ENCODE peak calls at places on chromosome 10, in nine cellular contexts. C, Z, F, W, D, M, V, P and E are unnamed samples. For H3K36me3, the result is how much of the 10 kb centered on the place peaks cover.

GRCh38 chr10:11345224-11346054 is 266.0 kb downstream of the USP6NL start:
- DNase-seq in C (peak), Z (no peak), F (peak), W (no peak), D (peak), M (no peak), V (peak), P (no peak), E (peak)

GRCh38 chr10:21926949-21927348 is 76.6 kb downstream of the DNAJC1 start:
- DNase-seq in C (no peak), Z (peak), F (peak), W (no peak), D (peak), M (no peak), V (no peak), P (no peak), E (no peak)

GRCh38 chr10:1382711-1383110 is 326.5 kb downstream of the WDR37 start:
- DNase-seq in C (no peak), Z (no peak), F (no peak), W (peak), D (no peak), M (peak), V (peak), P (no peak), E (no peak)

GRCh38 chr10:113970641-113971040 is 73.0 kb upstream of the ADRB1 start:
- DNase-seq in C (no peak), Z (no peak), F (no peak), W (no peak), D (no peak), M (no peak), V (no peak), P (no peak), E (no peak)

GRCh38 chr10:37701781-37702493 is 155.5 kb downstream of the ZNF248 start:
- DNase-seq in C (no peak), Z (no peak), F (no peak), W (no peak), D (no peak), M (no peak), V (no peak), P (no peak), E (no peak)

GRCh38 chr10:61836888-61837747 is 64.4 kb upstream of the ARID5B start:
- DNase-seq in C (peak), Z (no peak), F (peak), W (no peak), D (no peak), M (no peak), V (no peak), P (no peak), E (no peak)

GRCh38 chr10:124250506-124250905 is 157.1 kb upstream of the CHST15 start:
- DNase-seq in C (no peak), Z (no peak), F (no peak), W (no peak), D (no peak), M (no peak), V (no peak), P (no peak), E (no peak)

GRCh38 chr10:100761191-100761590 is 15.8 kb downstream of the PAX2 start:
- DNase-seq in C (no peak), Z (no peak), F (no peak), W (no peak), D (no peak), M (no peak), V (no peak), P (no peak), E (no peak)

GRCh38 chr10:95906675-95907453 is 911 bp upstream of the CC2D2B start:
- DNase-seq in C (peak), Z (peak), F (peak), W (no peak), D (peak), M (peak), V (peak), P (peak), E (peak)

GRCh38 chr10:114629083-114629823 is 28.8 kb downstream of the ABLIM1 start:
- DNase-seq in C (no peak), Z (no peak), F (no peak), W (no peak), D (no peak), M (no peak), V (no peak), P (no peak), E (no peak)

GRCh38 chr10:84177541-84178386 is 4.2 kb downstream of the GPR15LG start:
- DNase-seq in C (no peak), Z (no peak), F (no peak), W (no peak), D (no peak), M (no peak), V (peak), P (no peak), E (no peak)

GRCh38 chr10:111360260-111360925 is 283.6 kb downstream of the ADRA2A start:
- DNase-seq in C (peak), Z (no peak), F (peak), W (peak), D (peak), M (no peak), V (no peak), P (peak), E (no peak)

GRCh38 chr10:11885437-11886137 is 62.4 kb downstream of the PROSER2 start:
- DNase-seq in C (no peak), Z (no peak), F (no peak), W (no peak), D (no peak), M (no peak), V (no peak), P (no peak), E (no peak)

GRCh38 chr10:96495544-96495943 is 18.2 kb downstream of the TLL2 start:
- DNase-seq in C (no peak), Z (no peak), F (no peak), W (no peak), D (no peak), M (no peak), V (no peak), P (no peak), E (no peak)

GRCh38 chr10:113519616-113520015 is 33.2 kb upstream of the HABP2 start:
- DNase-seq in C (no peak), Z (no peak), F (no peak), W (no peak), D (no peak), M (no peak), V (no peak), P (no peak), E (no peak)

GRCh38 chr10:110868981-110869380 is 2.7 kb upstream of the PDCD4 start:
- DNase-seq in C (no peak), Z (no peak), F (no peak), W (no peak), D (no peak), M (no peak), V (peak), P (no peak), E (peak)

GRCh38 chr10:124906551-124907001 is 35.3 kb upstream of the ZRANB1 start:
- DNase-seq in C (no peak), Z (peak), F (peak), W (no peak), D (no peak), M (no peak), V (no peak), P (peak), E (no peak)

GRCh38 chr10:75403144-75404022 is 1.8 kb upstream of the ZNF503 start:
- DNase-seq in C (no peak), Z (no peak), F (peak), W (no peak), D (peak), M (peak), V (no peak), P (peak), E (peak)

GRCh38 chr10:90969947-90970673 is 49.2 kb upstream of the ANKRD1 start:
- DNase-seq in C (no peak), Z (peak), F (peak), W (no peak), D (no peak), M (peak), V (no peak), P (no peak), E (no peak)

GRCh38 chr10:86252051-86252450 is 114.5 kb downstream of the GRID1 start:
- DNase-seq in C (no peak), Z (no peak), F (no peak), W (no peak), D (no peak), M (no peak), V (no peak), P (no peak), E (no peak)

GRCh38 chr10:95834375-95834774 is 73.4 kb upstream of the CC2D2B start:
- DNase-seq in C (no peak), Z (no peak), F (no peak), W (no peak), D (no peak), M (no peak), V (no peak), P (no peak), E (no peak)

GRCh38 chr10:25113231-25114035 is 61.4 kb upstream of the GPR158 start:
- DNase-seq in C (peak), Z (peak), F (peak), W (peak), D (peak), M (peak), V (peak), P (peak), E (peak)

GRCh38 chr10:128859738-128860386 is 607.2 kb upstream of the MGMT start:
- DNase-seq in C (peak), Z (peak), F (no peak), W (peak), D (peak), M (peak), V (no peak), P (no peak), E (no peak)

GRCh38 chr10:94092848-94093247 is 99.1 kb downstream of the PLCE1 start:
- DNase-seq in C (no peak), Z (peak), F (peak), W (peak), D (no peak), M (no peak), V (no peak), P (no peak), E (no peak)

GRCh38 chr10:47278720-47279119 is 21.3 kb upstream of the GDF10 start:
- DNase-seq in C (no peak), Z (no peak), F (no peak), W (no peak), D (no peak), M (no peak), V (no peak), P (no peak), E (no peak)

GRCh38 chr10:60942604-60943269 is 1.2 kb downstream of the RHOBTB1 start:
- DNase-seq in C (no peak), Z (peak), F (peak), W (no peak), D (peak), M (peak), V (peak), P (peak), E (peak)

GRCh38 chr10:69479241-69479730 is 28.0 kb downstream of the TSPAN15 start:
- DNase-seq in C (no peak), Z (no peak), F (no peak), W (no peak), D (no peak), M (no peak), V (no peak), P (peak), E (no peak)

GRCh38 chr10:46050956-46051355 is 4.9 kb upstream of the MSMB start:
- DNase-seq in C (no peak), Z (no peak), F (peak), W (no peak), D (no peak), M (no peak), V (no peak), P (no peak), E (no peak)

GRCh38 chr10:100803481-100803880 is 58.1 kb downstream of the PAX2 start:
- DNase-seq in C (no peak), Z (no peak), F (no peak), W (no peak), D (no peak), M (no peak), V (no peak), P (no peak), E (no peak)

GRCh38 chr10:101223274-101224059 is 5.8 kb downstream of the LBX1 start:
- DNase-seq in C (no peak), Z (no peak), F (no peak), W (no peak), D (no peak), M (no peak), V (no peak), P (no peak), E (no peak)

GRCh38 chr10:49741108-49741995 is 20.8 kb downstream of the OGDHL start:
- DNase-seq in C (no peak), Z (no peak), F (no peak), W (peak), D (no peak), M (no peak), V (no peak), P (no peak), E (no peak)

GRCh38 chr10:22662693-22663330 is 51.6 kb downstream of the PIP4K2A start:
- DNase-seq in C (no peak), Z (no peak), F (no peak), W (no peak), D (no peak), M (no peak), V (no peak), P (no peak), E (no peak)

DNA sequence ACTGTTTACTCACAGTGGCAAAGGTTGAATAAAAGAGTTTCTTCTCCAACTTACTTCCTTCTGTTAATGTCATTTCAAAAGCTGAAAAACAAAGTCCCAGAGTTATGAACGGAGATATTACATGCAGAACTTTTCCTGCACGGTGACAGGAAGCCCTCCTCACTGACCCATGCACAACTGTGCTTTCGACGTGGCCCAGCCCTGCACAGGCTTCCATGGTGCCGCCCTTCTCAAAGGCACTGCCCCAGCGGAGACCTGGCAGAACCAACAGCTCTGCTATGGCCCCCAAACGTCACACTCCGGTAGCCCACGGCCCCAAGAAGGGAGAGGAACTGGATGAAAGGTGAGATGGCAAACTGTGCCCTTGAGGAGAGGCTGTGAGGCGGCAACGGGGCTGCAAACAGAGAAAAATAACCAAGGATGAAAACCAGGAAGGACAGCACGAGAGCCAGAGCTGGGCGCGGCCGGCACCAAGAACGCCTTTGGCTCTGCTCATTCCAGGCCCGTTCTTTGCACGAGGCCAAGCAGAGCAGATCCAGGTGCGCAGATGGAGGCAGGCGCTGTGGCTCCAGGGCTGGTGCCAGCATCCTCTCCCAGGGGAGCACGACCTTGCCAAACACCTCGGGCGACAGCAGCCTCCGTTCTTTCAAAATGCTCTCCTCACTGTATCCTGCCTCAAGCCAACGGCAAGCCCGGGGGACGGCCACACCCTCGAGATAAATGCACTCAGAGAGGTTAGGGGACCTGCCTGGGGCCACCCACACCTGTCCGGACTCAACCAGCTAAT is 7.0 kb upstream of the FUOM start:
- DNase-seq in C (no peak), Z (no peak), F (no peak), W (no peak), D (no peak), M (no peak), V (no peak), P (no peak), E (no peak)
- H3K36me3 ChIP-seq in C (under half), Z (half or more), F (half or more), W (half or more), D (under half), M (half or more), V (half or more), P (half or more), E (under half)

GRCh38 chr10:14592026-14592425 is 182.7 kb downstream of the FAM107B start:
- DNase-seq in C (no peak), Z (no peak), F (no peak), W (no peak), D (no peak), M (no peak), V (no peak), P (no peak), E (no peak)
- H3K36me3 ChIP-seq in C (under half), Z (under half), F (under half), W (under half), D (under half), M (under half), V (under half), P (under half), E (under half)

GRCh38 chr10:28569506-28570159 is 36.7 kb downstream of the WAC start:
- DNase-seq in C (no peak), Z (peak), F (peak), W (no peak), D (no peak), M (no peak), V (no peak), P (no peak), E (no peak)
- H3K36me3 ChIP-seq in C (under half), Z (under half), F (half or more), W (under half), D (under half), M (under half), V (under half), P (under half), E (under half)

GRCh38 chr10:88623835-88624234 is 37.3 kb downstream of the LIPJ start:
- DNase-seq in C (no peak), Z (no peak), F (no peak), W (no peak), D (no peak), M (no peak), V (no peak), P (no peak), E (no peak)

GRCh38 chr10:88620441-88620840 is 33.9 kb downstream of the LIPJ start:
- DNase-seq in C (no peak), Z (no peak), F (no peak), W (no peak), D (no peak), M (no peak), V (no peak), P (no peak), E (no peak)

DNA sequence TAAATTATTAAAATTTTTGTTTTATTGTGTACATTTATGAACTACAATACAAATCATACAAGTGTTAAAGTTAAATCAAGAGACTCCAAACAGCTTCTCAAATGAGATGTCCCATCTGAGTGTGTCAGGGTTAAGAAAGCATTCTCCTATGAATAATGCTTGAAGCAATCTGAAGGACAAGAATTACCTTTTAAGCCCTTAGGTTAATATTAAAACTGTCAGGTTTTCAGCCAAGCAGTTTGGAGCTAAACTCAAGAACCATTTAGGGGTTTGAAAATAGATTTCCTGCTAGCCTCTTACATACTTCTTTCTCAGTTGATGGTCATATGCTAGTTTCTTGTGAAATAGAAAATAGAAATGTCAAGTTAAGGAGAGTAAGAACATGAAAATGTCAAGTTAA is 38.3 kb downstream of the LIPJ start:
- DNase-seq in C (no peak), Z (no peak), F (no peak), W (no peak), D (no peak), M (no peak), V (no peak), P (no peak), E (no peak)
- H3K36me3 ChIP-seq in C (under half), Z (under half), F (under half), W (under half), D (under half), M (under half), V (under half), P (under half), E (under half)

GRCh38 chr10:71632200-71632820 is 87.3 kb downstream of the C10orf105 start:
- DNase-seq in C (no peak), Z (no peak), F (no peak), W (no peak), D (no peak), M (no peak), V (no peak), P (no peak), E (no peak)
- H3K36me3 ChIP-seq in C (under half), Z (under half), F (under half), W (under half), D (under half), M (under half), V (under half), P (under half), E (under half)

DNA sequence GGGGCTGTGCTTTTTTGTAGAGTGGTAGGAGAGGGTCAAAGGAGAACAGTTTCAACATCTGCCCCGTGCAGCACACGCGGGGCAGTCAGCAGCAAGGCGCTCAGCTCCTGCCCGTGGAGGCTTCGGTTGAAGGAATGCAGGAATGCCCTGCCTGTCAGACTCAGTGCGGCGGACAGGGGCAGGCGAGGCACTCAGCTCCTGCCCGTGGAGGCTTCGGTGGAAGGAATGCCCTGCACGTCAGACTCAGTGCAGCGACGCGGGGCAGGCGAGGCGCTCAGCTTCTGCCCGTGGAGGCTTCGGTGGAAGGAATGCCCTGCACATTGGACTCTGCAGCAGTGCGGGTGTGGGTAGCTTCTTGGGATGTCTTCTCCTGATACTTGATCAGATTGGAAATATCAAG is 37.0 kb downstream of the PPP2R2D start:
- DNase-seq in C (no peak), Z (no peak), F (no peak), W (no peak), D (no peak), M (no peak), V (no peak), P (no peak), E (no peak)
- H3K36me3 ChIP-seq in C (under half), Z (under half), F (half or more), W (under half), D (under half), M (half or more), V (half or more), P (half or more), E (under half)

DNA sequence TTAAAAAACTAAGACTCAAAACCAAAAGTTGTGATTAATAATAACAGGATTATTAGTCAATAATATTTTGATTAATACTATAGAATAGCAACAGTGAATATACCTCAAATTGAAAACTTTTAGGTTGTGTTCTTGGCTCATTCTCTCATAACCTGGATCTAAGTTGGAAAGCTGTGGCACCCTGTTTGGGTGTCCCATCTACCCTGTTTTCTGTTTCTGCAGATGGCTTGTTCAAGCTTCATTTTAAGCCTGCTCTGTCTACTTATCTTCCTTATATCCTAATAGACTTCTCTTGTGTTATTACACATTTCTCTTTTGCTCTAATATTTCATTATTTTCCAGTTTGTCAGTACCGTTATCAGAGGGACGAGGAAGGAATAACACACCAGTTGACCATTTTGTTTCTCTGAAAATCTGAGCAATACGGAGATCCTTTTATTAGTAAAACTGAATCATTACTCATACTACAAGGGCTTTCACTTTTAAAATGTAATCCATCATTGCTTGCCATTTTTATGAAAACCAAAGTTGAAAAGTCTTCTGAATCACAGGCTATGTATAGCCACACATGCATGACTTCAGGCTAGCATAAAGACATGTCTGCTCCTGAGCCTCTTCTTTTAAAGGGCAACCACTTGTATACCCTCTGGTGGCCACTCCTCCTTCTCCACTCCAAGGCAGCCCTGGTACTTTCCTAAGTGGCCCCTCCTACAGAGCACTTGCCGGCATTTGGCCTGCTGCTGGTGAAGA is 22.3 kb downstream of the COX15 start:
- DNase-seq in C (no peak), Z (peak), F (peak), W (no peak), D (no peak), M (no peak), V (no peak), P (no peak), E (no peak)
- H3K36me3 ChIP-seq in C (under half), Z (half or more), F (half or more), W (under half), D (under half), M (under half), V (half or more), P (half or more), E (under half)